ENCODE peak calls at places on chromosomes 3 and 15, in eight cellular contexts. F is HCT116, R is GM12878, V is Panc1, Z is upper lobe of left lung, E is K562, P is HepG2, J is GM23338. I is an unnamed sample. For H3K4me1, the result is how much of the 10 kb centered on the place peaks cover.

GRCh38 chr3:185317674-185318073 is 45.3 kb upstream of the MAP3K13 start:
- ATAC-seq in F (no peak), R (peak), V (no peak), Z (no peak), E (no peak), P (peak), J (no peak), I (no peak)

GRCh38 chr3:30614943-30615342 is 8.5 kb downstream of the TGFBR2 start:
- ATAC-seq in F (peak), R (no peak), V (no peak), Z (no peak), E (no peak), P (no peak), J (no peak), I (no peak)

GRCh38 chr3:116367761-116368395 is 77.4 kb downstream of the LSAMP start:
- ATAC-seq in F (no peak), R (no peak), V (no peak), Z (no peak), E (no peak), P (no peak), J (no peak), I (no peak)

GRCh38 chr3:157499342-157499963 is 3.8 kb downstream of the VEPH1 start:
- ATAC-seq in F (peak), R (no peak), V (peak), Z (peak), E (no peak), P (peak), J (peak), I (no peak)

GRCh38 chr3:83523470-83524073 is 1435.2 kb upstream of the CADM2 start:
- ATAC-seq in F (no peak), R (peak), V (peak), Z (peak), E (no peak), P (peak), J (peak), I (no peak)

GRCh38 chr15:31262901-31263671 is 63.5 kb upstream of the KLF13 start:
- ATAC-seq in F (no peak), R (peak), V (no peak), Z (peak), E (peak), P (no peak), J (no peak), I (peak)

GRCh38 chr3:105608623-105609022 is 241.9 kb downstream of the ALCAM start:
- ATAC-seq in F (no peak), R (no peak), V (no peak), Z (no peak), E (no peak), P (no peak), J (peak), I (no peak)

GRCh38 chr15:92009162-92009561 is 155.7 kb downstream of the SLCO3A1 start:
- ATAC-seq in F (no peak), R (peak), V (no peak), Z (no peak), E (no peak), P (no peak), J (no peak), I (no peak)

GRCh38 chr3:108178676-108179075 is 43.5 kb downstream of the IFT57 start:
- ATAC-seq in F (no peak), R (no peak), V (no peak), Z (no peak), E (no peak), P (no peak), J (no peak), I (no peak)

GRCh38 chr3:46690798-46691197 is 2.7 kb downstream of the ALS2CL start:
- ATAC-seq in F (peak), R (no peak), V (no peak), Z (no peak), E (no peak), P (no peak), J (no peak), I (no peak)

GRCh38 chr15:60551147-60551780 is 72.3 kb upstream of the ICE2 start:
- ATAC-seq in F (peak), R (peak), V (peak), Z (no peak), E (no peak), P (no peak), J (no peak), I (no peak)

GRCh38 chr3:60770532-60770931 is 480.7 kb downstream of the FHIT start:
- ATAC-seq in F (no peak), R (no peak), V (no peak), Z (no peak), E (no peak), P (no peak), J (no peak), I (no peak)

GRCh38 chr15:90957105-90957790 is 2.6 kb downstream of the RCCD1 start:
- ATAC-seq in F (no peak), R (no peak), V (peak), Z (peak), E (no peak), P (no peak), J (peak), I (peak)

GRCh38 chr15:90664650-90665287 is 52.4 kb upstream of the BLM start:
- ATAC-seq in F (peak), R (peak), V (peak), Z (peak), E (peak), P (peak), J (peak), I (peak)

GRCh38 chr15:69807752-69808151 is 290.0 kb downstream of the TLE3 start:
- ATAC-seq in F (peak), R (no peak), V (peak), Z (no peak), E (no peak), P (no peak), J (no peak), I (no peak)

GRCh38 chr3:69739204-69740102 is at the start of gene MITF:
- ATAC-seq in F (peak), R (peak), V (peak), Z (peak), E (peak), P (peak), J (peak), I (peak)

GRCh38 chr3:12413721-12414255 is 70.5 kb upstream of the TSEN2 start:
- ATAC-seq in F (no peak), R (no peak), V (no peak), Z (peak), E (no peak), P (no peak), J (no peak), I (no peak)

GRCh38 chr3:58074997-58075396 is 66.8 kb downstream of the FLNB start:
- ATAC-seq in F (no peak), R (peak), V (no peak), Z (no peak), E (no peak), P (no peak), J (no peak), I (no peak)

GRCh38 chr3:194000100-194000499 is 135.8 kb upstream of the HES1 start:
- ATAC-seq in F (no peak), R (no peak), V (no peak), Z (no peak), E (no peak), P (no peak), J (no peak), I (no peak)

GRCh38 chr3:20350449-20350848 is 164.4 kb upstream of the SGO1 start:
- ATAC-seq in F (no peak), R (no peak), V (no peak), Z (no peak), E (no peak), P (no peak), J (no peak), I (no peak)

GRCh38 chr15:91413142-91413541 is 313.1 kb downstream of the SV2B start:
- ATAC-seq in F (no peak), R (no peak), V (no peak), Z (no peak), E (no peak), P (no peak), J (no peak), I (no peak)

GRCh38 chr15:92665100-92665555 is 9.6 kb upstream of the FAM174B start:
- ATAC-seq in F (no peak), R (peak), V (no peak), Z (peak), E (no peak), P (no peak), J (peak), I (peak)

GRCh38 chr3:29026959-29027358 is 253.9 kb upstream of the RBMS3 start:
- ATAC-seq in F (no peak), R (peak), V (no peak), Z (no peak), E (no peak), P (no peak), J (no peak), I (no peak)

GRCh38 chr3:49916686-49917085 is 12.9 kb downstream of the MON1A start:
- ATAC-seq in F (no peak), R (no peak), V (no peak), Z (no peak), E (no peak), P (no peak), J (no peak), I (peak)

GRCh38 chr3:24812116-24812515 is 317.5 kb upstream of the THRB start:
- ATAC-seq in F (no peak), R (no peak), V (no peak), Z (no peak), E (no peak), P (no peak), J (no peak), I (no peak)

GRCh38 chr3:78847603-78848002 is 920.2 kb downstream of the ROBO1 start:
- ATAC-seq in F (no peak), R (no peak), V (no peak), Z (no peak), E (no peak), P (no peak), J (no peak), I (no peak)

GRCh38 chr3:140433431-140433830 is 244.4 kb upstream of the TRIM42 start:
- ATAC-seq in F (no peak), R (no peak), V (no peak), Z (no peak), E (no peak), P (no peak), J (no peak), I (no peak)

GRCh38 chr3:106850429-106850828 is 526.8 kb upstream of the CCDC54 start:
- ATAC-seq in F (no peak), R (no peak), V (no peak), Z (no peak), E (no peak), P (no peak), J (no peak), I (no peak)

GRCh38 chr3:278300-279064 is 81.9 kb downstream of the CHL1 start:
- ATAC-seq in F (no peak), R (peak), V (no peak), Z (no peak), E (no peak), P (no peak), J (no peak), I (no peak)
- TF ChIP-seq POLR2AphosphoS5 in F (no peak), R (no peak), V (no peak), Z (no peak), E (no peak), P (no peak), J (no peak), I (no peak)

DNA sequence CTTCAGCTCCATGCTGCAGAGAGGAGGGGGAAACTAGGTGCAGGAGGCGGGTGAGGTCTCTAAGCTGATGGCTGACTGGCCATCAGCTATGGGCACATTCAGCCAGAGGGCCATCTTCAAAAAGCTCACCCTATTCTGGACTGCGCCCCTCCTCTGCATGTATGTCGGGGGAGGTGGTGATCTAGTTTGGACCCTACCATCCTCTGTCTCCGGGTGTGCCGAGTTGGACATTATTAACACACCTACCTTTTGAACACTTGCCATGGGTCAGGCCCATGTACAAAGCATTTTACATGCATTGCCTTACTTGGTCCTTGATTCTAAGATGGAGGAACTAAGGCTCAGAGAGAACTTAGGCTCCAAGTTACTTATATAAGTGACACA is 1.4 kb downstream of the NISCH start:
- ATAC-seq in F (peak), R (no peak), V (no peak), Z (no peak), E (no peak), P (no peak), J (no peak), I (peak)
- H3K4me3 ChIP-seq in F (peak), R (peak), V (peak), Z (peak), E (peak), P (peak), J (peak), I (peak)

DNA sequence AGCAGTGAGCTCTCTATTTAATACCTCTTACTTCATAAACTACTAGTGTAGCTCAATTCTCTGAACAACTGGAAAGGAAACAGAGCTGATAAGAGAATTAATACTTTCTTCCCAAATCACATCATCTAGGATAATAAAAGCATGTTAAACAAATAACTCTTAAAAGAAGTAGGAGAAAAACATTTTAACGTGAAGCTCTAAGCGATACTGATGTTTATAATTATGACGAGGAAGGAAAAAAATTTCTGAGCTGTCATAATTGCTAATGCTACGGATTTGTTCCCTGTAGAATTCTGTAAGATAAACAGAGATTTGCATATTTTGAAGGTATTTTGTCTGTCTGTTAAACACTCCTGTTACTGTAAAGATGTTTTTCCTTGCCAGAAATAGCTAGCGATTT is 358.2 kb downstream of the FOXP1 start:
- ATAC-seq in F (no peak), R (no peak), V (no peak), Z (no peak), E (no peak), P (no peak), J (no peak), I (no peak)
- H3K4me1 ChIP-seq in F (under half), R (under half), V (under half), Z (under half), E (under half), P (under half), J (under half), I (under half)

GRCh38 chr15:68204776-68205557 is at the start of gene CALML4:
- ATAC-seq in F (peak), R (no peak), V (no peak), Z (peak), E (no peak), P (peak), J (no peak), I (peak)

GRCh38 chr15:68206711-68207151 is 1.6 kb upstream of the CALML4 start:
- ATAC-seq in F (no peak), R (no peak), V (no peak), Z (no peak), E (peak), P (no peak), J (peak), I (no peak)

GRCh38 chr15:68207176-68207935 is 2.2 kb upstream of the CALML4 start:
- ATAC-seq in F (no peak), R (no peak), V (no peak), Z (no peak), E (no peak), P (no peak), J (peak), I (no peak)

GRCh38 chr15:68205558-68205944 is 419 bp upstream of the CALML4 start:
- ATAC-seq in F (no peak), R (no peak), V (no peak), Z (no peak), E (no peak), P (no peak), J (no peak), I (peak)

GRCh38 chr15:68205949-68206539 is 912 bp upstream of the CALML4 start:
- ATAC-seq in F (no peak), R (no peak), V (no peak), Z (peak), E (peak), P (no peak), J (peak), I (peak)
- TF ChIP-seq POLR2AphosphoS5 in F (no peak), R (no peak), V (no peak), Z (no peak), E (no peak), P (no peak), J (no peak), I (no peak)

GRCh38 chr3:53845103-53845880 is 927 bp downstream of the CHDH start:
- ATAC-seq in F (peak), R (peak), V (peak), Z (peak), E (peak), P (no peak), J (peak), I (peak)

GRCh38 chr3:53842436-53843194 is 3.6 kb downstream of the CHDH start:
- ATAC-seq in F (peak), R (peak), V (peak), Z (no peak), E (no peak), P (peak), J (peak), I (no peak)

GRCh38 chr3:53844262-53845102 is 1.7 kb downstream of the CHDH start:
- ATAC-seq in F (no peak), R (peak), V (peak), Z (no peak), E (no peak), P (peak), J (no peak), I (no peak)

GRCh38 chr3:53841296-53841695 is 4.9 kb downstream of the CHDH start:
- ATAC-seq in F (no peak), R (no peak), V (no peak), Z (no peak), E (no peak), P (peak), J (no peak), I (no peak)

GRCh38 chr3:53843195-53844177 is 2.7 kb downstream of the CHDH start:
- ATAC-seq in F (no peak), R (peak), V (no peak), Z (no peak), E (no peak), P (peak), J (no peak), I (no peak)
- H3K4me3 ChIP-seq in F (no peak), R (peak), V (no peak), Z (no peak), E (no peak), P (peak), J (no peak), I (no peak)

DNA sequence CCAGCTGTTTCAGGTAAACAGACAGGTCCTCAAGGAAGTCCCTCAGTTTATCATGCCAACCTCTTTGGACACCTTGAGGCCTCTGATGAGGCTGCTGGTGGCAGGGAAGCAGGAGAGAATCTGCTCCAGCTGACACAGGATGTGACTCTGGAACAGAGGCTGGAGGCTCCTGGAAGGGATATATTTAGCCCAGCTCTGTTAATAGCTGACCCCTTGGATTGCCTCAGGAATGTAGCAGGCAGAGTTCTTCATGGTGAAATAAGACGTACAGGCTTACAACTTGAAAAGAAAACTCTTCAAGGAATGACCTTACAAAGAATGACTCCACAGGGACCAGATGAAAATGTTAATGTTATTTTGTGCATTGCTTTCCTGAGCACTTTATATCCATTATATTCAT is 90.5 kb downstream of the AQP9 start:
- ATAC-seq in F (no peak), R (no peak), V (no peak), Z (no peak), E (no peak), P (no peak), J (peak), I (no peak)
- H3K4me1 ChIP-seq in F (under half), R (under half), V (under half), Z (under half), E (under half), P (under half), J (under half), I (under half)

GRCh38 chr15:43795197-43795596 is 3.1 kb downstream of the SERF2 start:
- ATAC-seq in F (no peak), R (no peak), V (no peak), Z (no peak), E (no peak), P (no peak), J (no peak), I (no peak)
- TF ChIP-seq POLR2AphosphoS5 in F (no peak), R (no peak), V (peak), Z (no peak), E (no peak), P (peak), J (no peak), I (no peak)